ENCODE peak calls at places on chromosomes 2 and 18, in five cellular contexts. M is PC-3, F is MM.1S, H is GM23338, D is Karpas-422. S is an unnamed sample. For H3K9me2, the result is how much of the 10 kb centered on the place peaks cover.

GRCh38 chr2:240902615-240903041 is 3.5 kb upstream of the CROCC2 start:
- DNase-seq in H (no peak), M (no peak), F (no peak), D (no peak), S (no peak)

GRCh38 chr18:1092228-1092627 is 187.6 kb downstream of the ADCYAP1 start:
- DNase-seq in H (peak), F (peak), M (peak), D (no peak), S (no peak)

GRCh38 chr18:74476154-74476553 is 19.0 kb upstream of the DIPK1C start:
- DNase-seq in F (no peak), D (peak), M (peak), H (peak), S (no peak)

GRCh38 chr2:36511858-36512630 is 85.9 kb downstream of the FEZ2 start:
- DNase-seq in H (no peak), M (no peak), D (no peak), F (peak), S (no peak)

GRCh38 chr2:160784034-160784433 is 290.4 kb upstream of the RBMS1 start:
- DNase-seq in D (no peak), F (no peak), H (no peak), M (no peak), S (no peak)

GRCh38 chr2:152037711-152038110 is 61.1 kb downstream of the CACNB4 start:
- DNase-seq in H (no peak), D (no peak), F (no peak), M (no peak), S (no peak)

GRCh38 chr2:138421971-138422335 is 79.6 kb upstream of the SPOPL start:
- DNase-seq in D (no peak), F (no peak), M (peak), H (no peak), S (no peak)

GRCh38 chr18:42052137-42052708 is 97.2 kb downstream of the PIK3C3 start:
- DNase-seq in M (peak), H (peak), D (peak), F (peak), S (peak)

GRCh38 chr18:48161911-48162698 is 231.6 kb upstream of the SMAD2 start:
- DNase-seq in H (peak), M (no peak), F (no peak), D (no peak), S (no peak)

GRCh38 chr18:50158866-50159653 is 35.9 kb downstream of the MYO5B start:
- DNase-seq in F (no peak), M (peak), D (no peak), H (no peak), S (no peak)

GRCh38 chr2:112885503-112885897 is 25.5 kb upstream of the IL37 start:
- DNase-seq in F (peak), D (no peak), H (no peak), M (peak), S (no peak)

GRCh38 chr2:191369034-191369433 is 123.8 kb downstream of the MYO1B start:
- DNase-seq in M (peak), F (no peak), H (no peak), D (peak), S (no peak)

GRCh38 chr2:65922030-65922429 is 489.6 kb upstream of the SPRED2 start:
- DNase-seq in F (peak), H (no peak), M (no peak), D (no peak), S (peak)

GRCh38 chr2:125456851-125457250 is 1199.1 kb upstream of the GYPC start:
- DNase-seq in D (no peak), F (no peak), H (no peak), M (no peak), S (no peak)

GRCh38 chr2:2791606-2792005 is 460.5 kb upstream of the MYT1L start:
- DNase-seq in D (no peak), F (no peak), M (no peak), H (no peak), S (no peak)

GRCh38 chr2:11738589-11739436 is 7.6 kb upstream of the LPIN1 start:
- DNase-seq in H (peak), D (peak), M (peak), F (peak), S (peak)

GRCh38 chr2:25879133-25879730 is 945 bp upstream of the ASXL2 start:
- DNase-seq in F (no peak), H (no peak), D (no peak), M (peak), S (no peak)

GRCh38 chr18:74834424-74835309 is 237.0 kb downstream of the ZNF407 start:
- DNase-seq in F (no peak), H (peak), D (no peak), M (peak), S (no peak)

GRCh38 chr2:26924731-26925099 is 45.7 kb upstream of the MAPRE3 start:
- DNase-seq in D (no peak), M (no peak), F (no peak), H (no peak), S (no peak)

GRCh38 chr18:23809411-23809810 is 120.2 kb downstream of the LAMA3 start:
- DNase-seq in F (no peak), H (no peak), M (no peak), D (no peak), S (no peak)

GRCh38 chr2:8582850-8583399 is 98.9 kb upstream of the ID2 start:
- DNase-seq in M (no peak), D (no peak), H (no peak), F (no peak), S (peak)

GRCh38 chr2:158914066-158914465 is 54.4 kb upstream of the TANC1 start:
- DNase-seq in F (no peak), M (no peak), H (no peak), D (no peak), S (no peak)

GRCh38 chr18:9392726-9393125 is 58.2 kb downstream of the TWSG1 start:
- DNase-seq in M (no peak), H (no peak), F (no peak), D (no peak), S (peak)
- H3K9me2 ChIP-seq in M (under half), H (under half), F (under half), D (under half), S (under half)

GRCh38 chr18:67893896-67894295 is 377.4 kb upstream of the DSEL start:
- DNase-seq in F (no peak), H (no peak), D (no peak), M (no peak), S (no peak)

GRCh38 chr18:67896471-67896870 is 380.0 kb upstream of the DSEL start:
- DNase-seq in D (no peak), F (no peak), H (no peak), M (no peak), S (no peak)
- H3K9me2 ChIP-seq in D (under half), F (under half), H (under half), M (under half), S (under half)

GRCh38 chr18:67652296-67652695 is 135.8 kb upstream of the DSEL start:
- DNase-seq in M (no peak), D (no peak), H (no peak), F (no peak), S (no peak)
- H3K9me2 ChIP-seq in M (under half), D (under half), H (under half), F (under half), S (under half)

GRCh38 chr2:217387776-217388381 is 528.0 kb upstream of the TNP1 start:
- DNase-seq in H (no peak), D (no peak), F (no peak), M (peak), S (no peak)

GRCh38 chr2:217382794-217383193 is 522.9 kb upstream of the TNP1 start:
- DNase-seq in F (no peak), D (no peak), M (no peak), H (no peak), S (no peak)

GRCh38 chr2:217379807-217380206 is 519.9 kb upstream of the TNP1 start:
- DNase-seq in F (no peak), D (no peak), M (no peak), H (no peak), S (no peak)

GRCh38 chr2:217386041-217386440 is 526.2 kb upstream of the TNP1 start:
- DNase-seq in H (no peak), D (no peak), M (no peak), F (no peak), S (no peak)

GRCh38 chr2:217383620-217384019 is 523.8 kb upstream of the TNP1 start:
- DNase-seq in F (no peak), M (no peak), D (no peak), H (no peak), S (no peak)
- H3K9me2 ChIP-seq in F (under half), M (under half), D (under half), H (under half), S (under half)

DNA sequence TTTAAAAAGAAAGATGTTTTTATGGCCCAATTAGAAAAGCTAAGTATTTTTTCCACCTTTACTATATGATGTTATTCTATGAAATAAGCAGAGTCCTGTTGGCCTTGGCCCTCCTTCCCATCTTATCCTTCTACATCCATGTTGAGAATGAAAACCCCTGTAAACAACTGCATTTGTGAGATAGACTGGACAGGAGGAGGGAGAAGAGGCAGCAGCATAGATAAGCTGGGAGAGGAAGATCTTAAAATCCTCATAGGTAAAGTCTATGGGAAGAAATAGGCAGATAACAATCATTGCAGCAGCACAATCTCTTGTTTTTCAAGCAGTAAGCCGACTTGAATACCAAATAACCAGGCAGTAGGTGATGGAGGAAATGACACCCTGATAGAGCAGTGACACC is 207.6 kb upstream of the PARD3B start:
- DNase-seq in M (no peak), F (no peak), H (no peak), D (no peak), S (no peak)
- H3K9me2 ChIP-seq in M (under half), F (under half), H (under half), D (under half), S (under half)

S was measured in OCI-LY7.